ENCODE peak calls at places on chromosomes 6 and 20, in six cellular contexts. One of them, this sample, is unnamed.

GRCh38 chr6:125301435-125302391 is at the start of gene HDDC2:
- DNase-seq in pancreas: peak; percentile 77
- DNase-seq in A549: peak; percentile 28
- DNase-seq in epithelial cell of prostate: no peak
- DNase-seq in CD4-positive, CD25-positive, alpha-beta regulatory T cell: peak; percentile 24
- DNase-seq in ovary: peak; percentile 68
- DNase-seq in this sample: peak; percentile 92

GRCh38 chr6:53679446-53679933 is 13.9 kb upstream of the KLHL31 start:
- DNase-seq in A549: peak; percentile 52
- DNase-seq in CD4-positive, CD25-positive, alpha-beta regulatory T cell: no peak
- DNase-seq in ovary: no peak
- DNase-seq in epithelial cell of prostate: no peak
- DNase-seq in pancreas: no peak
- DNase-seq in this sample: no peak

GRCh38 chr6:35562060-35562459 is 49.4 kb upstream of the TULP1 start:
- DNase-seq in ovary: no peak
- DNase-seq in pancreas: no peak
- DNase-seq in A549: no peak
- DNase-seq in CD4-positive, CD25-positive, alpha-beta regulatory T cell: no peak
- DNase-seq in epithelial cell of prostate: no peak
- DNase-seq in this sample: peak; percentile 63

GRCh38 chr6:47076422-47077344 is 34.6 kb upstream of the ADGRF1 start:
- DNase-seq in epithelial cell of prostate: no peak
- DNase-seq in pancreas: no peak
- DNase-seq in ovary: peak; percentile 60
- DNase-seq in CD4-positive, CD25-positive, alpha-beta regulatory T cell: no peak
- DNase-seq in A549: no peak
- DNase-seq in this sample: no peak

GRCh38 chr6:35081426-35081851 is 59.7 kb downstream of the TCP11 start:
- DNase-seq in epithelial cell of prostate: no peak
- DNase-seq in ovary: no peak
- DNase-seq in pancreas: no peak
- DNase-seq in CD4-positive, CD25-positive, alpha-beta regulatory T cell: no peak
- DNase-seq in A549: no peak
- DNase-seq in this sample: no peak

GRCh38 chr20:25136643-25137559 is 55.0 kb upstream of the VSX1 start:
- DNase-seq in ovary: no peak
- DNase-seq in A549: peak; percentile 87
- DNase-seq in epithelial cell of prostate: no peak
- DNase-seq in CD4-positive, CD25-positive, alpha-beta regulatory T cell: no peak
- DNase-seq in pancreas: peak; percentile 70
- DNase-seq in this sample: peak; percentile 87

GRCh38 chr20:14446446-14446845 is 109.0 kb upstream of the FLRT3 start:
- DNase-seq in CD4-positive, CD25-positive, alpha-beta regulatory T cell: no peak
- DNase-seq in A549: no peak
- DNase-seq in epithelial cell of prostate: no peak
- DNase-seq in ovary: no peak
- DNase-seq in pancreas: no peak
- DNase-seq in this sample: no peak

GRCh38 chr20:11222243-11222642 is 548.4 kb upstream of the JAG1 start:
- DNase-seq in epithelial cell of prostate: no peak
- DNase-seq in A549: no peak
- DNase-seq in pancreas: no peak
- DNase-seq in ovary: no peak
- DNase-seq in CD4-positive, CD25-positive, alpha-beta regulatory T cell: no peak
- DNase-seq in this sample: no peak

GRCh38 chr6:42428326-42429041 is 23.2 kb downstream of the TRERF1 start:
- DNase-seq in CD4-positive, CD25-positive, alpha-beta regulatory T cell: peak; percentile 25
- DNase-seq in epithelial cell of prostate: no peak
- DNase-seq in pancreas: no peak
- DNase-seq in ovary: no peak
- DNase-seq in A549: no peak
- DNase-seq in this sample: peak; percentile 84

GRCh38 chr6:16331328-16332174 is 93.2 kb downstream of the GMPR start:
- DNase-seq in ovary: peak; percentile 75
- DNase-seq in A549: peak; percentile 64
- DNase-seq in epithelial cell of prostate: no peak
- DNase-seq in pancreas: no peak
- DNase-seq in CD4-positive, CD25-positive, alpha-beta regulatory T cell: peak; percentile 44
- DNase-seq in this sample: peak; percentile 84

GRCh38 chr6:28747631-28748157 is 176.1 kb downstream of the TRIM27 start:
- DNase-seq in A549: peak; percentile 51
- DNase-seq in CD4-positive, CD25-positive, alpha-beta regulatory T cell: no peak
- DNase-seq in pancreas: no peak
- DNase-seq in epithelial cell of prostate: no peak
- DNase-seq in ovary: peak; percentile 55
- DNase-seq in this sample: no peak

GRCh38 chr20:35845561-35845960 is 73.7 kb downstream of the PHF20 start:
- DNase-seq in pancreas: no peak
- DNase-seq in epithelial cell of prostate: peak; percentile 57
- DNase-seq in A549: no peak
- DNase-seq in CD4-positive, CD25-positive, alpha-beta regulatory T cell: no peak
- DNase-seq in ovary: no peak
- DNase-seq in this sample: no peak

GRCh38 chr6:2739335-2739734 is 11.4 kb downstream of the MYLK4 start:
- DNase-seq in A549: no peak
- DNase-seq in pancreas: no peak
- DNase-seq in CD4-positive, CD25-positive, alpha-beta regulatory T cell: no peak
- DNase-seq in ovary: no peak
- DNase-seq in epithelial cell of prostate: no peak
- DNase-seq in this sample: no peak

GRCh38 chr6:82511546-82511945 is 147.9 kb downstream of the TPBG start:
- DNase-seq in epithelial cell of prostate: no peak
- DNase-seq in CD4-positive, CD25-positive, alpha-beta regulatory T cell: no peak
- DNase-seq in A549: no peak
- DNase-seq in pancreas: no peak
- DNase-seq in ovary: no peak
- DNase-seq in this sample: no peak

GRCh38 chr6:76774750-76775396 is 688.4 kb downstream of the HTR1B start:
- DNase-seq in epithelial cell of prostate: no peak
- DNase-seq in ovary: peak; percentile 52
- DNase-seq in A549: no peak
- DNase-seq in CD4-positive, CD25-positive, alpha-beta regulatory T cell: no peak
- DNase-seq in pancreas: peak; percentile 60
- DNase-seq in this sample: no peak

GRCh38 chr6:34334796-34335416 is 57.6 kb downstream of the NUDT3 start:
- DNase-seq in pancreas: no peak
- DNase-seq in A549: no peak
- DNase-seq in CD4-positive, CD25-positive, alpha-beta regulatory T cell: no peak
- DNase-seq in epithelial cell of prostate: no peak
- DNase-seq in ovary: no peak
- DNase-seq in this sample: no peak

GRCh38 chr6:31597006-31597405 is 4.2 kb upstream of the NCR3 start:
- DNase-seq in CD4-positive, CD25-positive, alpha-beta regulatory T cell: no peak
- DNase-seq in ovary: no peak
- DNase-seq in A549: peak; percentile 40
- DNase-seq in epithelial cell of prostate: no peak
- DNase-seq in pancreas: no peak
- DNase-seq in this sample: no peak

GRCh38 chr6:105522626-105523322 is 119.9 kb upstream of the PREP start:
- DNase-seq in A549: no peak
- DNase-seq in epithelial cell of prostate: no peak
- DNase-seq in ovary: no peak
- DNase-seq in pancreas: no peak
- DNase-seq in CD4-positive, CD25-positive, alpha-beta regulatory T cell: no peak
- DNase-seq in this sample: no peak

GRCh38 chr6:82365011-82365751 is 1.6 kb downstream of the TPBG start:
- DNase-seq in ovary: no peak
- DNase-seq in CD4-positive, CD25-positive, alpha-beta regulatory T cell: no peak
- DNase-seq in A549: peak; percentile 28
- DNase-seq in epithelial cell of prostate: no peak
- DNase-seq in pancreas: peak; percentile 40
- DNase-seq in this sample: peak; percentile 52

GRCh38 chr6:144036064-144036873 is 28.2 kb upstream of the PLAGL1 start:
- DNase-seq in A549: no peak
- DNase-seq in ovary: no peak
- DNase-seq in epithelial cell of prostate: no peak
- DNase-seq in CD4-positive, CD25-positive, alpha-beta regulatory T cell: no peak
- DNase-seq in pancreas: no peak
- DNase-seq in this sample: peak; percentile 63

GRCh38 chr20:4812216-4812615 is 90.5 kb downstream of the PRND start:
- DNase-seq in A549: no peak
- DNase-seq in CD4-positive, CD25-positive, alpha-beta regulatory T cell: no peak
- DNase-seq in ovary: no peak
- DNase-seq in pancreas: no peak
- DNase-seq in epithelial cell of prostate: no peak
- DNase-seq in this sample: no peak

GRCh38 chr6:160273760-160274159 is 15.1 kb upstream of the SLC22A2 start:
- DNase-seq in A549: no peak
- DNase-seq in pancreas: no peak
- DNase-seq in ovary: no peak
- DNase-seq in epithelial cell of prostate: no peak
- DNase-seq in CD4-positive, CD25-positive, alpha-beta regulatory T cell: no peak
- DNase-seq in this sample: no peak

GRCh38 chr20:16563066-16563806 is 10.0 kb downstream of the KIF16B start:
- DNase-seq in pancreas: no peak
- DNase-seq in ovary: no peak
- DNase-seq in epithelial cell of prostate: no peak
- DNase-seq in A549: no peak
- DNase-seq in CD4-positive, CD25-positive, alpha-beta regulatory T cell: no peak
- DNase-seq in this sample: no peak
- H3K27ac ChIP-seq in pancreas: no peak overlapping the region
- H3K27ac ChIP-seq in ovary: no peak overlapping the region
- H3K27ac ChIP-seq in epithelial cell of prostate: no peak overlapping the region
- H3K27ac ChIP-seq in A549: no peak overlapping the region
- H3K27ac ChIP-seq in CD4-positive, CD25-positive, alpha-beta regulatory T cell: no peak overlapping the region
- H3K27ac ChIP-seq in this sample: no peak overlapping the region

DNA sequence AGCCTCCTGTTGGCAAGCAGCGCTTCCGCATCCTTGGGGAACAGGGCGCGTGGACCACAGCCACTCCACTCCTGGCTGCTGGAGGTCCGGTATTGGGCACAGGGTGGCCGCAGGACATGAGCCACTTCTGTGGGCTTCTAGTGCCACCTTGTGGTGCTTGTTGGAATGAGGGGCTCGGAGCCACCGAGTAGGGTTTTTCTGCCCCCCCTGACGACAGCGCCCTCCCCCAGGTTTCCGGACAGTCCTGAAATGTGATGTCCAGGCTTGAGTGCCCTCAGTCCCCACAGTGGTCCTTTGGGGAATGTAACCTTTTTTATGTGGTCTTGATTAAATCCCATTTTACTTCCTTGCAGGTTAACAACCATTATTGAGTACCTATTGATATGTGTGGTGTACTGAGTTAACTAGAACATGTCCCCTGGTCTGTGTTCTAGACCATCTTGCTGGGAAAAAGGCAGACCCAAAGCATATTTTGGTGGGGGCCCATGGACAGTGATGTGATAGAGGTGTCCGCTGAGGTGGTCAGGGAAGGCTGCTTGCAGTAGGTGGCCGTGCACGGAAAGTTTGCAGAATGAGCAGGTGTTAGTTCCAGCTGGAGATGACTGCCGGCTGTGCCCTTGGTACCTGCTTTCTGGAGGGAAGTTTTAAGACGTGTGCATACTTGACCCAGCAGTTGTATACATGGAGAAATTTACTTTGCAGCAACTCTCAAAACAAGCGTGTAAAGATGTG is 70.0 kb downstream of the PTPN1 start:
- DNase-seq in pancreas: peak; percentile 63
- DNase-seq in A549: peak; percentile 91
- DNase-seq in ovary: peak; percentile 80
- DNase-seq in epithelial cell of prostate: no peak
- DNase-seq in CD4-positive, CD25-positive, alpha-beta regulatory T cell: peak; percentile 30
- DNase-seq in this sample: peak; percentile 69
- H3K27ac ChIP-seq in pancreas: no peak overlapping the region
- H3K27ac ChIP-seq in A549: no peak overlapping the region
- H3K27ac ChIP-seq in ovary: no peak overlapping the region
- H3K27ac ChIP-seq in epithelial cell of prostate: no peak overlapping the region
- H3K27ac ChIP-seq in CD4-positive, CD25-positive, alpha-beta regulatory T cell: no peak overlapping the region
- H3K27ac ChIP-seq in this sample: no peak overlapping the region

GRCh38 chr20:50815162-50815989 is 20.5 kb downstream of the BCAS4 start:
- DNase-seq in pancreas: no peak
- DNase-seq in ovary: no peak
- DNase-seq in CD4-positive, CD25-positive, alpha-beta regulatory T cell: no peak
- DNase-seq in A549: no peak
- DNase-seq in epithelial cell of prostate: no peak
- DNase-seq in this sample: no peak

GRCh38 chr20:50820515-50821256 is 25.8 kb downstream of the BCAS4 start:
- DNase-seq in ovary: no peak
- DNase-seq in pancreas: no peak
- DNase-seq in epithelial cell of prostate: no peak
- DNase-seq in A549: no peak
- DNase-seq in CD4-positive, CD25-positive, alpha-beta regulatory T cell: no peak
- DNase-seq in this sample: no peak

GRCh38 chr20:50814438-50815161 is 19.7 kb downstream of the BCAS4 start:
- DNase-seq in CD4-positive, CD25-positive, alpha-beta regulatory T cell: no peak
- DNase-seq in pancreas: no peak
- DNase-seq in A549: no peak
- DNase-seq in ovary: no peak
- DNase-seq in epithelial cell of prostate: no peak
- DNase-seq in this sample: no peak

GRCh38 chr20:50819344-50819743 is 24.5 kb downstream of the BCAS4 start:
- DNase-seq in CD4-positive, CD25-positive, alpha-beta regulatory T cell: no peak
- DNase-seq in epithelial cell of prostate: no peak
- DNase-seq in ovary: no peak
- DNase-seq in pancreas: no peak
- DNase-seq in A549: no peak
- DNase-seq in this sample: no peak

DNA sequence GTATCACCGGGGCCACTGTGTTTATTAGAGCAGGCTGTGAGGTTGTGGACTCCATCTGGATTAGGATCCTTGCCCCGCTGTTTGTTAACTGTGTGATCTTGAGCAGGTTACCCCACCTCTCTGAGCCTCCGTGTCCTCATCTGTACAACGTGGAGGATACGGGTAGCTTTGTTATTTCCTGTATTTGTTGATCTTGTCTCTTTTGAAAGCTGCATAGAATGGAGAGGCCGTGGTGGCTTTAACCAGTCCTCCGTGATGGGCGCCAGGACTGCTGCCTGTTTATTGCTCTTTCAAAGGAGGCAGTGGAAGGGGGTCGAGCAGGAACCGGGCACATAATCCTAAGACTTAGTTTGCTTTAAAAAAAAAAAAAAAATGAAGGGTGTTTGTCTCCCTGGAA is 22.9 kb downstream of the BCAS4 start:
- DNase-seq in epithelial cell of prostate: no peak
- DNase-seq in CD4-positive, CD25-positive, alpha-beta regulatory T cell: no peak
- DNase-seq in ovary: no peak
- DNase-seq in pancreas: no peak
- DNase-seq in A549: no peak
- DNase-seq in this sample: no peak
- H3K27ac ChIP-seq in epithelial cell of prostate: peak overlapping the region; percentile 50
- H3K27ac ChIP-seq in CD4-positive, CD25-positive, alpha-beta regulatory T cell: peak overlapping the region; percentile 14
- H3K27ac ChIP-seq in ovary: no peak overlapping the region
- H3K27ac ChIP-seq in pancreas: peak overlapping the region; percentile 28
- H3K27ac ChIP-seq in A549: peak overlapping the region; percentile 74
- H3K27ac ChIP-seq in this sample: no peak overlapping the region

DNA sequence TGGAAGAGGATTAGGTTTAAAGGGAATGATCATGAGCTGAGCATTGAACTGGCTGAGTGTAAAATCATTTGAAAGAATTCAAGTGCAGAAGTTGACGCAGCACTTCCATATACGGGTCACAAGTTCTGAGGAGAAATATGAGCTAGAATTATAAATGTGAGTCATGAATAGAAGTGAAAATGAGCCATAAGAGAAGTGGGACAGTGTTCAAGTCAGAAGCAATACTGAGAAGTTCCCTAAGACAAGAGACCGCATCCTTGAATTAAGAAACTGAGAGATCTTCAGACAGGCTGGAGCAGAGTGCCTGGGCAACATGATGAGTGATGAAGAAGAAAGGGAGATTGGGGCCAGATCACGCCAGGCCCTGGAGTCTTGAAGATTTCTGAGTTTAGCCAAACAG is 209.7 kb downstream of the TBX18 start:
- DNase-seq in CD4-positive, CD25-positive, alpha-beta regulatory T cell: no peak
- DNase-seq in epithelial cell of prostate: no peak
- DNase-seq in A549: no peak
- DNase-seq in pancreas: no peak
- DNase-seq in ovary: no peak
- DNase-seq in this sample: no peak
- H3K27ac ChIP-seq in CD4-positive, CD25-positive, alpha-beta regulatory T cell: no peak overlapping the region
- H3K27ac ChIP-seq in epithelial cell of prostate: no peak overlapping the region
- H3K27ac ChIP-seq in A549: no peak overlapping the region
- H3K27ac ChIP-seq in pancreas: no peak overlapping the region
- H3K27ac ChIP-seq in ovary: no peak overlapping the region
- H3K27ac ChIP-seq in this sample: no peak overlapping the region